ENCODE peak calls at places on chromosomes 5 and 9, in ten cellular contexts. G is tibial artery, Q is H9, C is psoas muscle, H is BJ, F is stomach, O is uterus, E is cardiac muscle cell, A is nephron progenitor cell, R is foreskin fibroblast. Y is an unnamed sample.

GRCh38 chr9:132008184-132008781 is 71.4 kb downstream of the MED27 start:
- DNase-seq in H (no peak), Q (no peak), O (no peak), G (no peak), A (no peak), C (no peak), R (peak), F (no peak), E (no peak), Y (no peak)

GRCh38 chr9:113906411-113907110 is 30.5 kb downstream of the ZNF618 start:
- DNase-seq in R (peak), F (no peak), Q (no peak), E (no peak), O (no peak), C (no peak), G (no peak), H (no peak), A (no peak), Y (peak)

GRCh38 chr9:110728058-110728457 is 59.5 kb downstream of the MUSK start:
- DNase-seq in C (no peak), R (no peak), G (no peak), H (no peak), E (no peak), A (no peak), F (no peak), O (no peak), Q (no peak), Y (no peak)

GRCh38 chr5:39449572-39449971 is 24.8 kb upstream of the DAB2 start:
- DNase-seq in C (no peak), E (no peak), G (no peak), F (no peak), Q (no peak), O (no peak), A (no peak), H (no peak), R (no peak), Y (no peak)

GRCh38 chr5:148966348-148966747 is 96.5 kb downstream of the SH3TC2 start:
- DNase-seq in C (peak), A (no peak), G (no peak), H (no peak), F (no peak), R (no peak), Q (no peak), E (no peak), O (no peak), Y (no peak)

GRCh38 chr5:139668064-139668880 is 20.1 kb downstream of the CXXC5 start:
- DNase-seq in O (no peak), Q (no peak), E (no peak), F (peak), G (no peak), A (no peak), H (no peak), C (peak), R (peak), Y (no peak)

GRCh38 chr9:72322678-72323077 is 42.3 kb downstream of the ZFAND5 start:
- DNase-seq in E (no peak), H (no peak), A (no peak), F (no peak), Q (no peak), O (no peak), R (no peak), C (no peak), G (no peak), Y (no peak)

GRCh38 chr9:77802512-77803293 is 154.6 kb upstream of the GNA14 start:
- DNase-seq in R (no peak), E (no peak), O (no peak), F (no peak), G (no peak), Q (no peak), H (no peak), A (no peak), C (no peak), Y (no peak)

GRCh38 chr5:92652735-92653134 is 928.3 kb downstream of the NR2F1-AS1 start:
- DNase-seq in A (no peak), G (no peak), H (peak), Q (no peak), F (no peak), C (no peak), R (peak), O (no peak), E (no peak), Y (peak)

GRCh38 chr5:64789457-64789856 is 20.7 kb downstream of the CWC27 start:
- DNase-seq in A (no peak), G (no peak), R (peak), Q (no peak), F (no peak), O (no peak), E (no peak), C (no peak), H (no peak), Y (no peak)

GRCh38 chr5:14489643-14490042 is 91.9 kb upstream of the OTULINL start:
- DNase-seq in R (no peak), Q (no peak), E (no peak), A (no peak), G (no peak), C (no peak), H (no peak), O (no peak), F (no peak), Y (no peak)

GRCh38 chr5:24226492-24226891 is 418.3 kb downstream of the CDH10 start:
- DNase-seq in A (no peak), R (peak), G (peak), O (no peak), E (no peak), H (no peak), Q (no peak), F (no peak), C (no peak), Y (no peak)

GRCh38 chr5:32290922-32291321 is 21.8 kb downstream of the MTMR12 start:
- DNase-seq in E (no peak), Q (no peak), H (no peak), F (no peak), C (no peak), G (no peak), O (no peak), A (no peak), R (no peak), Y (no peak)

GRCh38 chr5:72328172-72328571 is 8.0 kb downstream of the PTCD2 start:
- DNase-seq in Q (no peak), G (no peak), R (peak), A (no peak), O (no peak), E (no peak), F (peak), C (peak), H (no peak), Y (no peak)

GRCh38 chr9:115250646-115251045 is 132.7 kb upstream of the TNC start:
- DNase-seq in Q (peak), H (peak), O (no peak), E (no peak), G (no peak), C (no peak), R (peak), A (no peak), F (no peak), Y (no peak)

GRCh38 chr5:184461-184860 is 6.8 kb upstream of the LRRC14B start:
- DNase-seq in Q (no peak), A (no peak), H (peak), R (no peak), O (no peak), G (no peak), F (no peak), E (no peak), C (peak), Y (no peak)

GRCh38 chr9:136326061-136326776 is 1.1 kb upstream of the GPSM1 start:
- DNase-seq in R (peak), Q (peak), H (peak), O (no peak), C (no peak), G (no peak), E (peak), A (peak), F (no peak), Y (peak)

GRCh38 chr5:102654559-102655354 is 100.3 kb upstream of the PAM start:
- DNase-seq in Q (no peak), E (no peak), H (no peak), C (no peak), A (no peak), F (no peak), R (peak), O (no peak), G (no peak), Y (no peak)

GRCh38 chr9:137021979-137022619 is 5.9 kb downstream of the ABCA2 start:
- DNase-seq in G (no peak), F (peak), Q (peak), E (peak), H (no peak), R (peak), C (peak), O (no peak), A (peak), Y (peak)

GRCh38 chr5:159510282-159510681 is 180.0 kb upstream of the IL12B start:
- DNase-seq in H (peak), Q (peak), A (peak), R (peak), G (peak), F (no peak), C (peak), E (peak), O (peak), Y (peak)

GRCh38 chr5:173327948-173328895 is at the start of gene STC2:
- DNase-seq in H (peak), F (peak), Q (peak), G (peak), A (peak), C (peak), O (no peak), E (peak), R (peak), Y (peak)
- TF ChIP-seq CTCF in H (no peak), F (no peak), Q (no peak), G (no peak), A (no peak), C (peak), O (no peak), E (no peak), R (no peak), Y (no peak)

DNA sequence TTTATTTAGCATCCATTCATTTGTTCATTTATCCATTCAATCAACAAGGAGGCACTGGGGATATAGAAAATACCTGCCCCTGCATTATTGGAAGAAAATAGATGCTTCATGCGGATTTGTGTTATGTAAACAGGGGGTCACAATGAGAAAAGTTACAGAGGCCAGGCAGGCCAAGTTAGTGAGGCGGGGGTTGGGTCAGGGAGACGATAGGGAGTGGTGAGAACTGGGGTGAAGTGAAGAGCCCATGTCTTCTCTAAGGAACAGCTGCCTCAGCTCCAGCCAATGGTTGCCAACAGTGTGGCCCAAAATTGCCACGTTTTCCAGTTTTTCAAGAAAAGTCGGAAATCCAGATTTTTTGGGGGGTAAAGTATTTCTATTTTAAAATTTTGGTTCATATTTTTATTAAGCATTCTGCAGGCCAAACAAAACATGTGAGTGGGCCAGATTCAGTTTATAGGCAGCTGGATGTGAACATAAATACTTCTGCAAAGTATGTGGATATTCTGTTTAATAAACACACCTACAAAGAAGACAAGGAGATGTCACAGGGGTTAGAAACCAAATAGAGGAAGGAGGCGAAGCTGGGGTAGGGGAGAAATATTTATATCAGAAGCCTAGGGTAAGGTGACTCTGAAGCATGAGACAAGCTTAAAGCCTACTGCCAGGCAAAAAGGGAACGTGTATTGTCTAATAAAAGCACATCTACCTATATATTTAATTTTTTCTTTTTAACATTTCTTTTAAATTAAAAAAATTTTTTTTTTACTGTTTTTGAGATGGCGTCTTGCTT is 44.0 kb downstream of the ALG2 start:
- DNase-seq in Q (no peak), O (no peak), E (no peak), A (no peak), C (no peak), H (no peak), R (no peak), F (no peak), G (no peak), Y (no peak)
- TF ChIP-seq CTCF in Q (no peak), O (no peak), E (no peak), A (no peak), C (no peak), H (no peak), R (no peak), F (no peak), G (no peak), Y (no peak)

GRCh38 chr9:68417762-68418161 is 61.4 kb downstream of the PGM5 start:
- DNase-seq in H (no peak), R (no peak), C (no peak), G (no peak), O (no peak), E (peak), Q (no peak), F (no peak), A (no peak), Y (no peak)

GRCh38 chr9:68418259-68418845 is 61.9 kb downstream of the PGM5 start:
- DNase-seq in F (no peak), Q (no peak), C (no peak), A (no peak), H (no peak), R (no peak), E (peak), O (no peak), G (no peak), Y (no peak)

DNA sequence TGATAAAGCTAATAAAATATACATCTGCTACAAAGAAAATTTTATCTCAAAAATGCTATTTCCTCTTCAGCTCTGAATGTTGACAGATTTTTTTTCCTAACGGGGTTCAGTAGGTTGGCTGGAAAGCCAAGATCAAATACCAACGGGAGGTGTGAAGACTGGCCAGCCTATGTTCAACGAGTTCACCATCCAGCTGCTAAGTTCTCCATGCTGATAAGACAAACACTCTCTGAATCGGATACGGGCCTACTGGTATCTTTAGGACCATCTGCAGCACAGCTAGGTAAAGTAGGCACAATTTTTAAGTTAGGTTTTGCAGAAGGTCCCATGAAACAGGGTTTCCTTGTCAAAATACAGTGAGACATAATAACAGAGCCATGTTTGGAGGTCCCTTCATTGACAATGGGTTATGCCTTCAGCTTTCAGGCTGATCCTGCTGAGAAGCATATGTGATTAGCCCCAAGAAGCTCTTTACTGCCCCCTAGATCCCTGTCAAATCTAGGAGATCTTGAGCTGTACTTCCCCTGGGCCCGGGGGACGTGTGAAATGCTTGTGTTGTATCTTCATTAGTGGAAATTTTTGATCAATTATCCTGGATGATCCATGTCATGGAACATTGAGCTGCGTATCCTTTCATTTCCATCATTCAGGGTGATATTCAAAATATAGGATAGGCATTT is 60.6 kb downstream of the PGM5 start:
- DNase-seq in E (peak), Q (peak), F (no peak), R (peak), G (no peak), C (no peak), A (no peak), O (no peak), H (no peak), Y (no peak)
- TF ChIP-seq CTCF in E (peak), Q (peak), F (no peak), R (peak), G (no peak), C (peak), A (no peak), O (no peak), H (peak), Y (peak)

GRCh38 chr5:176697267-176697928 is 50.1 kb downstream of the TSPAN17 start:
- DNase-seq in H (no peak), C (no peak), F (no peak), R (no peak), G (no peak), Q (peak), O (no peak), A (no peak), E (no peak), Y (no peak)

GRCh38 chr5:176704355-176704754 is 57.1 kb downstream of the TSPAN17 start:
- DNase-seq in H (no peak), O (no peak), R (no peak), Q (no peak), A (no peak), E (no peak), G (no peak), C (no peak), F (no peak), Y (no peak)

GRCh38 chr5:176702952-176703641 is 55.8 kb downstream of the TSPAN17 start:
- DNase-seq in G (no peak), E (no peak), R (no peak), C (no peak), A (no peak), Q (no peak), O (no peak), H (no peak), F (no peak), Y (no peak)

GRCh38 chr5:176697929-176698520 is 50.7 kb downstream of the TSPAN17 start:
- DNase-seq in E (no peak), R (no peak), F (no peak), C (no peak), O (no peak), Q (peak), A (peak), H (no peak), G (no peak), Y (no peak)

GRCh38 chr5:176700239-176700847 is 53.1 kb downstream of the TSPAN17 start:
- DNase-seq in Q (no peak), A (peak), G (no peak), E (peak), C (no peak), R (no peak), H (no peak), F (no peak), O (no peak), Y (no peak)
- TF ChIP-seq CTCF in Q (peak), A (no peak), G (no peak), E (peak), C (no peak), R (no peak), H (peak), F (no peak), O (no peak), Y (peak)

DNA sequence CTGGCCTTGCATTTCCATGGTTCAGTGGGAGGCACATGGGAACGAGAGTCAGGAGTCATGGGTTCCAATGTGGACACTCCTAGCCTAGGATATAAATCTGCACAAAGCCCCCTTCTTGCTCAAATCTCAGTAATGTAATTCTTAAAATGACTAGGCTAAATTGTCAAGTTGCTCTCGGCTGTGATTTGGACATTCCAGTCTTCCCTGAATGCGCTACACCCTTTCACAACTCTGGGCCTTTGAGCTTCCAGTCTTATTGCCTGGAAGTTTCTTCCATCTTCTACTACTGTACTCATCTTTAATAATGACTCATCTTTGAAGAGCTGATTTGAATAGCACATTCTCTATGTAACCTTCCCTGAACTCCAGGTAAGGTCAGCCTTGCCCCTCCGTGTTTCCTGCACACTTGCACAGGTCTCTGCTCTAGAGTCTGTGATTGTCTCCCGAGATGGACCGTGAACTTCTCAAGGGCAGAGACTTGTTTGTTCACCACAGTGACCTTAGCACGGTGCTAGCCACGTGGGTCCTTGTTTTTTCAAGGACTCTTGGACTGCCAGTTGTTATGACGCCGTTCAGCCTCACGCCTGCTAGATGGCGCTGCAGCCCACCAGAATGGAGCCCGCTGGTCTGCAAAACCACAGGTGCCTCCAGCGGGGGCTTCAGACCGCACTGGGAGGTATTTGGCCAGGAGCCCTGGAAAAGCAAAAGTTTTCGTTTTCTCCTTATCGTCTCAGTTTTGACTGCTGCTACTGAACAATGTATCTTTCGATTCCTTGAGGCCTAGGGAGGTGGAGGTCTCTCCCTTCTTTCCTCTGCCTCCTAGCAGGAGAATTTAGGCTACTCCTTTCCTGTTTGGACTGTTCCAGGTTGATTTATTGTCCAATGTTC is 44.3 kb downstream of the SEC61B start:
- DNase-seq in H (no peak), C (peak), Q (peak), G (peak), R (peak), A (peak), O (peak), F (peak), E (peak), Y (peak)
- TF ChIP-seq CTCF in H (peak), C (peak), Q (peak), G (peak), R (peak), A (peak), O (peak), F (peak), E (peak), Y (peak)

GRCh38 chr9:84785766-84786547 is 116.4 kb downstream of the NTRK2 start:
- DNase-seq in G (no peak), F (no peak), O (no peak), C (no peak), E (no peak), H (no peak), A (no peak), R (no peak), Q (no peak), Y (no peak)
- TF ChIP-seq CTCF in G (no peak), F (no peak), O (no peak), C (no peak), E (no peak), H (no peak), A (no peak), R (no peak), Q (peak), Y (no peak)

GRCh38 chr5:7850533-7851239 is at the start of gene CFAP90:
- DNase-seq in C (peak), O (peak), E (peak), H (no peak), Q (peak), R (peak), A (peak), G (no peak), F (peak), Y (no peak)
- TF ChIP-seq CTCF in C (peak), O (no peak), E (peak), H (peak), Q (peak), R (peak), A (peak), G (no peak), F (peak), Y (peak)

DNA sequence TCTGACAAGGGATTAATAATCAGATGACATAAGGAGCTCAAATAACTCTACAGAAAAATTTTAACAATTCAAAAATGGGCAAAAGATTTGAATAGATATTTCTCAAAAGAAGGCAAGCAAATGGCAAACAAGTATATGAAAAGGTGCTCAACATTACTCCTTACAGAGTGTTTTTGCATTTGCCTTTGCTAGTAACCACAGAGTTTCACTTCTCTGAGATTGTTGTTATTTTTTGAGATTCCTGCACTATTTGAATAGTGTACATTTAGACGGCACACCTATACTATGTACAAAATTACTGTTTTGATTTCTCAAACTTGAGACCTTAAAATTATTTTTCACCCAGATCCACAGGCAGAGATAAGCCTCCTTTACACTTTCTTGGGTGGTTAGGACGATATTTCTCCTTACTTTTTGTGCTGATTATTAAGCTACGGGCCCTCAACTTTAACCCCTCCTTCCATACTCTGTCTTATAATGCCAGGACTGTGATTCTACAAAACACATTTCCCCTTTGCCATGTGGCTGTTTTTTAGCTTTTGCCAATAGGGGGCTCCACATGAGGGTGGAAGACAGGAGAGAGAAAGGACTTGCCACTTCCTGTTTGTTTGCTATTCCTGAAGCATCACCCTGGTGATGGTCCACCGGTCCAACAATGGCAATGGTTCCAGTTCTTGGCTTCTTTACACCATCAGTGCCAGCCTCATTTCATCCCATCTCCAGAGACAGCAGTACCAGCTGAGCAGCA is 65.0 kb upstream of the DAP start:
- DNase-seq in A (no peak), F (no peak), O (no peak), Q (no peak), E (no peak), C (no peak), H (no peak), R (no peak), G (no peak), Y (no peak)
- TF ChIP-seq CTCF in A (no peak), F (no peak), O (no peak), Q (peak), E (no peak), C (no peak), H (no peak), R (no peak), G (no peak), Y (peak)

GRCh38 chr5:179768326-179769085 is 25.3 kb upstream of the LTC4S start:
- DNase-seq in A (no peak), O (no peak), G (no peak), Q (peak), F (no peak), C (no peak), H (no peak), R (no peak), E (peak), Y (no peak)
- TF ChIP-seq CTCF in A (no peak), O (no peak), G (no peak), Q (peak), F (no peak), C (no peak), H (no peak), R (no peak), E (peak), Y (peak)

Y was measured in HFF-Myc.